ENCODE peak calls at places on chromosomes 12 and 14, in seven cellular contexts. R is epithelial cell of esophagus, S is HCEC 1CT, W is mucosa of gallbladder, L is AG09319, I is HS-27A, Q is fibroblast of gingiva. P is an unnamed sample.

GRCh38 chr12:115140981-115141380 is 457.0 kb upstream of the TBX3 start:
- DNase-seq in R (no peak), S (no peak), W (no peak), L (no peak), I (no peak), Q (no peak), P (no peak)

GRCh38 chr12:98456583-98457573 is 58.5 kb upstream of the TMPO start:
- DNase-seq in R (peak), S (no peak), W (peak), L (no peak), I (no peak), Q (peak), P (peak)

GRCh38 chr12:3244219-3244750 is 167.1 kb downstream of the TSPAN9 start:
- DNase-seq in R (no peak), S (no peak), W (no peak), L (no peak), I (no peak), Q (no peak), P (no peak)

GRCh38 chr12:90836689-90837088 is 118.3 kb downstream of the CCER1 start:
- DNase-seq in R (no peak), S (no peak), W (peak), L (no peak), I (no peak), Q (no peak), P (peak)

GRCh38 chr12:74782086-74782485 is 244.5 kb downstream of the ATXN7L3B start:
- DNase-seq in R (no peak), S (no peak), W (no peak), L (no peak), I (no peak), Q (no peak), P (no peak)

GRCh38 chr14:69573205-69573840 is 1.3 kb downstream of the CCDC177 start:
- DNase-seq in R (no peak), S (no peak), W (no peak), L (no peak), I (no peak), Q (no peak), P (no peak)

GRCh38 chr12:132019891-132020290 is 70.1 kb downstream of the EP400 start:
- DNase-seq in R (no peak), S (no peak), W (no peak), L (no peak), I (no peak), Q (no peak), P (no peak)

GRCh38 chr14:101151226-101151929 is 247.9 kb upstream of the RTL1 start:
- DNase-seq in R (peak), S (no peak), W (no peak), L (no peak), I (no peak), Q (no peak), P (no peak)

GRCh38 chr12:120688527-120689071 is 1.6 kb downstream of the MLEC start:
- DNase-seq in R (peak), S (peak), W (peak), L (no peak), I (no peak), Q (peak), P (no peak)

GRCh38 chr12:46109343-46110219 is 119.2 kb upstream of the SCAF11 start:
- DNase-seq in R (no peak), S (no peak), W (no peak), L (no peak), I (no peak), Q (no peak), P (no peak)

GRCh38 chr14:99752486-99753121 is 40.6 kb upstream of the EML1 start:
- DNase-seq in R (peak), S (peak), W (no peak), L (no peak), I (no peak), Q (peak), P (no peak)

GRCh38 chr12:46300906-46301305 is 32.1 kb upstream of the SLC38A1 start:
- DNase-seq in R (no peak), S (peak), W (no peak), L (no peak), I (no peak), Q (no peak), P (no peak)

GRCh38 chr12:49342066-49342913 is 4.4 kb upstream of the DNAJC22 start:
- DNase-seq in R (peak), S (peak), W (peak), L (no peak), I (no peak), Q (peak), P (peak)

GRCh38 chr12:76946451-76946850 is 67.6 kb upstream of the CSRP2 start:
- DNase-seq in R (peak), S (no peak), W (no peak), L (no peak), I (no peak), Q (no peak), P (no peak)

GRCh38 chr14:56241441-56241840 is 123.2 kb downstream of the PELI2 start:
- DNase-seq in R (no peak), S (peak), W (no peak), L (no peak), I (no peak), Q (peak), P (no peak)

GRCh38 chr14:59695198-59695597 is 118.6 kb upstream of the CCDC175 start:
- DNase-seq in R (peak), S (no peak), W (no peak), L (no peak), I (no peak), Q (no peak), P (no peak)

GRCh38 chr14:104505085-104506074 is 74.2 kb upstream of the C14orf180 start:
- DNase-seq in R (no peak), S (no peak), W (no peak), L (no peak), I (no peak), Q (no peak), P (no peak)

GRCh38 chr12:77500124-77500523 is 330.6 kb upstream of the NAV3 start:
- DNase-seq in R (no peak), S (no peak), W (no peak), L (no peak), I (no peak), Q (no peak), P (no peak)

GRCh38 chr12:117085318-117085947 is 13.8 kb downstream of the TESC start:
- DNase-seq in R (no peak), S (no peak), W (no peak), L (no peak), I (no peak), Q (no peak), P (no peak)

GRCh38 chr14:45867046-45867894 is 614.3 kb upstream of the MIS18BP1 start:
- DNase-seq in R (no peak), S (no peak), W (no peak), L (no peak), I (no peak), Q (no peak), P (no peak)

GRCh38 chr14:87286191-87286590 is 706.8 kb downstream of the GALC start:
- DNase-seq in R (peak), S (no peak), W (no peak), L (no peak), I (no peak), Q (no peak), P (no peak)

GRCh38 chr12:123905319-123905925 is 67.2 kb downstream of the CCDC92 start:
- DNase-seq in R (peak), S (peak), W (peak), L (peak), I (peak), Q (peak), P (no peak)

GRCh38 chr12:51450816-51451215 is 26.2 kb downstream of the SLC4A8 start:
- DNase-seq in R (no peak), S (no peak), W (no peak), L (no peak), I (no peak), Q (no peak), P (no peak)

GRCh38 chr14:63045234-63045611 is at the start of gene KCNH5:
- DNase-seq in R (peak), S (peak), W (no peak), L (no peak), I (no peak), Q (no peak), P (peak)

GRCh38 chr12:4870423-4870822 is 39.3 kb upstream of the KCNA1 start:
- DNase-seq in R (no peak), S (no peak), W (no peak), L (no peak), I (no peak), Q (no peak), P (no peak)

GRCh38 chr14:100393362-100393761 is 70.2 kb downstream of the SLC25A47 start:
- DNase-seq in R (no peak), S (no peak), W (no peak), L (no peak), I (no peak), Q (no peak), P (no peak)

GRCh38 chr12:95836630-95837239 is 22.0 kb upstream of the SNRPF start:
- DNase-seq in R (no peak), S (peak), W (no peak), L (no peak), I (no peak), Q (peak), P (no peak)

GRCh38 chr12:119938049-119938667 is 50.9 kb upstream of the BICDL1 start:
- DNase-seq in R (peak), S (peak), W (peak), L (peak), I (peak), Q (peak), P (peak)

GRCh38 chr14:49677643-49678042 is 10.4 kb downstream of the POLE2 start:
- DNase-seq in R (no peak), S (no peak), W (no peak), L (no peak), I (no peak), Q (no peak), P (no peak)

GRCh38 chr12:132847363-132848356 is 19.0 kb upstream of the GOLGA3 start:
- DNase-seq in R (no peak), S (no peak), W (no peak), L (no peak), I (no peak), Q (no peak), P (no peak)

GRCh38 chr12:48816148-48816854 is 2.0 kb upstream of the CACNB3 start:
- DNase-seq in R (peak), S (no peak), W (no peak), L (no peak), I (no peak), Q (no peak), P (peak)

GRCh38 chr12:89862511-89863331 is 154.1 kb upstream of the ATP2B1 start:
- DNase-seq in R (no peak), S (no peak), W (peak), L (no peak), I (no peak), Q (peak), P (no peak)

GRCh38 chr14:85471156-85471555 is 58.8 kb upstream of the FLRT2 start:
- DNase-seq in R (no peak), S (peak), W (no peak), L (peak), I (peak), Q (peak), P (no peak)

GRCh38 chr12:6688543-6688999 is 604 bp downstream of the ZNF384 start:
- DNase-seq in R (no peak), S (no peak), W (peak), L (no peak), I (no peak), Q (no peak), P (peak)

GRCh38 chr14:54532111-54533012 is 22.7 kb downstream of the CGRRF1 start:
- DNase-seq in R (no peak), S (no peak), W (no peak), L (no peak), I (no peak), Q (no peak), P (no peak)

GRCh38 chr12:93563807-93564538 is 8.5 kb upstream of the SOCS2 start:
- DNase-seq in R (peak), S (peak), W (peak), L (no peak), I (peak), Q (peak), P (no peak)

GRCh38 chr12:107590369-107591094 is 95.1 kb upstream of the PWP1 start:
- DNase-seq in R (no peak), S (no peak), W (no peak), L (no peak), I (no peak), Q (no peak), P (no peak)

GRCh38 chr12:31578632-31579031 is 12.3 kb downstream of the DENND5B start:
- DNase-seq in R (no peak), S (peak), W (no peak), L (no peak), I (no peak), Q (peak), P (peak)